ENCODE peak calls at places on chromosomes 2 and 18, in eight cellular contexts. Z, D, N, F, K, R, O and X are unnamed samples. For H3K4me1, the result is how much of the 10 kb centered on the place peaks cover.

GRCh38 chr2:6909431-6910385 is 7.5 kb upstream of the RNF144A start:
- DNase-seq in Z (no peak), D (no peak), N (no peak), F (no peak), K (no peak), R (no peak), O (no peak), X (no peak)

GRCh38 chr2:9422321-9423099 is 818 bp downstream of the ITGB1BP1 start:
- DNase-seq in Z (peak), D (peak), N (peak), F (peak), K (peak), R (peak), O (peak), X (peak)

GRCh38 chr2:44015239-44015638 is 19.4 kb upstream of the LRPPRC start:
- DNase-seq in Z (no peak), D (no peak), N (no peak), F (no peak), K (no peak), R (no peak), O (no peak), X (no peak)

GRCh38 chr2:16069933-16070647 is 129.7 kb downstream of the MYCN start:
- DNase-seq in Z (peak), D (no peak), N (no peak), F (peak), K (no peak), R (no peak), O (no peak), X (no peak)

GRCh38 chr18:49155410-49155809 is 204.6 kb upstream of the SMAD7 start:
- DNase-seq in Z (no peak), D (no peak), N (no peak), F (no peak), K (no peak), R (no peak), O (no peak), X (no peak)

GRCh38 chr2:112674229-112674628 is 28.5 kb downstream of the SLC20A1 start:
- DNase-seq in Z (no peak), D (peak), N (peak), F (no peak), K (peak), R (no peak), O (no peak), X (no peak)

GRCh38 chr18:48446582-48447225 is 37.5 kb upstream of the ZBTB7C start:
- DNase-seq in Z (peak), D (peak), N (peak), F (peak), K (peak), R (peak), O (peak), X (peak)

GRCh38 chr18:50695431-50696176 is 124.2 kb downstream of the MRO start:
- DNase-seq in Z (no peak), D (no peak), N (no peak), F (no peak), K (no peak), R (no peak), O (no peak), X (no peak)

GRCh38 chr2:47109680-47110079 is 45.4 kb downstream of the STPG4 start:
- DNase-seq in Z (no peak), D (no peak), N (no peak), F (no peak), K (no peak), R (no peak), O (no peak), X (no peak)

GRCh38 chr18:11668441-11669169 is 20.5 kb upstream of the GNAL start:
- DNase-seq in Z (peak), D (no peak), N (no peak), F (no peak), K (no peak), R (no peak), O (no peak), X (peak)

GRCh38 chr2:18883626-18884456 is 294.5 kb upstream of the NT5C1B start:
- DNase-seq in Z (peak), D (no peak), N (peak), F (no peak), K (no peak), R (peak), O (peak), X (no peak)

GRCh38 chr2:95044598-95044997 is 19.1 kb downstream of the MAL start:
- DNase-seq in Z (no peak), D (peak), N (no peak), F (no peak), K (no peak), R (no peak), O (no peak), X (no peak)

GRCh38 chr2:39568561-39569006 is 97.1 kb upstream of the TMEM178A start:
- DNase-seq in Z (no peak), D (no peak), N (no peak), F (no peak), K (no peak), R (peak), O (peak), X (no peak)

GRCh38 chr18:37577051-37577611 is 11.5 kb upstream of the CELF4 start:
- DNase-seq in Z (peak), D (no peak), N (no peak), F (no peak), K (no peak), R (no peak), O (no peak), X (peak)

GRCh38 chr18:45167631-45168225 is 447.5 kb upstream of the SLC14A2 start:
- DNase-seq in Z (no peak), D (no peak), N (no peak), F (no peak), K (no peak), R (no peak), O (peak), X (no peak)

GRCh38 chr2:155708052-155708451 is 624.5 kb downstream of the NR4A2 start:
- DNase-seq in Z (peak), D (no peak), N (no peak), F (no peak), K (no peak), R (no peak), O (no peak), X (no peak)

GRCh38 chr2:221943078-221943810 is 355.6 kb downstream of the PAX3 start:
- DNase-seq in Z (no peak), D (no peak), N (peak), F (no peak), K (peak), R (no peak), O (peak), X (no peak)

GRCh38 chr2:234422242-234422641 is 74.6 kb downstream of the ARL4C start:
- DNase-seq in Z (no peak), D (no peak), N (no peak), F (no peak), K (no peak), R (peak), O (peak), X (no peak)

GRCh38 chr2:111173856-111174255 is 53.1 kb downstream of the BCL2L11 start:
- DNase-seq in Z (no peak), D (no peak), N (no peak), F (no peak), K (no peak), R (no peak), O (no peak), X (no peak)

GRCh38 chr2:3571284-3571683 is 3.8 kb upstream of the RPS7 start:
- DNase-seq in Z (no peak), D (no peak), N (no peak), F (no peak), K (no peak), R (no peak), O (peak), X (no peak)

GRCh38 chr2:97663626-97663961 is 250 bp downstream of the ACTR1B start:
- DNase-seq in Z (no peak), D (no peak), N (no peak), F (peak), K (no peak), R (no peak), O (no peak), X (no peak)

GRCh38 chr2:101762451-101763171 is 65.1 kb downstream of the MAP4K4 start:
- DNase-seq in Z (peak), D (no peak), N (no peak), F (no peak), K (no peak), R (no peak), O (no peak), X (no peak)

GRCh38 chr18:3995476-3996102 is 459.5 kb downstream of the DLGAP1 start:
- DNase-seq in Z (peak), D (no peak), N (peak), F (peak), K (no peak), R (peak), O (peak), X (peak)

GRCh38 chr2:199470672-199471442 is 13.1 kb upstream of the SATB2 start:
- DNase-seq in Z (no peak), D (no peak), N (no peak), F (peak), K (no peak), R (peak), O (no peak), X (peak)

GRCh38 chr18:8562914-8563313 is 46.3 kb upstream of the RAB12 start:
- DNase-seq in Z (no peak), D (no peak), N (no peak), F (no peak), K (no peak), R (no peak), O (no peak), X (no peak)

GRCh38 chr18:76405761-76406356 is 89.2 kb downstream of the ZNF516 start:
- DNase-seq in Z (peak), D (peak), N (no peak), F (peak), K (no peak), R (peak), O (peak), X (peak)

GRCh38 chr2:76985387-76986136 is 536.6 kb downstream of the LRRTM4 start:
- DNase-seq in Z (peak), D (no peak), N (no peak), F (peak), K (no peak), R (no peak), O (no peak), X (no peak)

GRCh38 chr2:55581875-55582547 is 35.4 kb downstream of the PPP4R3B start:
- DNase-seq in Z (no peak), D (no peak), N (no peak), F (no peak), K (no peak), R (no peak), O (peak), X (no peak)

GRCh38 chr2:177604291-177605065 is 211.9 kb downstream of the AGPS start:
- DNase-seq in Z (peak), D (no peak), N (no peak), F (peak), K (no peak), R (no peak), O (peak), X (peak)

GRCh38 chr2:85754313-85755095 is 713 bp downstream of the ATOH8 start:
- DNase-seq in Z (peak), D (peak), N (peak), F (peak), K (peak), R (peak), O (peak), X (peak)

GRCh38 chr2:46001290-46001689 is 295.9 kb upstream of the EPAS1 start:
- DNase-seq in Z (no peak), D (no peak), N (no peak), F (no peak), K (no peak), R (no peak), O (no peak), X (no peak)

GRCh38 chr2:240462073-240462703 is 26.7 kb downstream of the GPC1 start:
- DNase-seq in Z (no peak), D (no peak), N (peak), F (no peak), K (peak), R (peak), O (no peak), X (peak)

GRCh38 chr2:236979664-236980063 is 106.0 kb upstream of the COPS8 start:
- DNase-seq in Z (no peak), D (no peak), N (no peak), F (no peak), K (no peak), R (no peak), O (no peak), X (no peak)

GRCh38 chr18:37231251-37231650 is 334.3 kb downstream of the CELF4 start:
- DNase-seq in Z (no peak), D (no peak), N (no peak), F (no peak), K (no peak), R (no peak), O (no peak), X (no peak)

GRCh38 chr2:181264016-181264415 is 193.2 kb upstream of the ITGA4 start:
- DNase-seq in Z (no peak), D (no peak), N (no peak), F (peak), K (no peak), R (no peak), O (peak), X (no peak)

GRCh38 chr2:233029321-233029720 is 3.2 kb upstream of the NEU2 start:
- DNase-seq in Z (no peak), D (peak), N (no peak), F (no peak), K (no peak), R (no peak), O (peak), X (no peak)
- H3K4me1 ChIP-seq in Z (under half), D (under half), N (under half), F (under half), K (under half), R (under half), O (under half), X (under half)

GRCh38 chr18:64097497-64097896 is 51.4 kb downstream of the LINC00305 start:
- DNase-seq in Z (no peak), D (no peak), N (no peak), F (no peak), K (no peak), R (no peak), O (no peak), X (no peak)

GRCh38 chr18:64099244-64099643 is 49.6 kb downstream of the LINC00305 start:
- DNase-seq in Z (no peak), D (no peak), N (no peak), F (no peak), K (no peak), R (no peak), O (no peak), X (no peak)

GRCh38 chr18:64103979-64104378 is 44.9 kb downstream of the LINC00305 start:
- DNase-seq in Z (peak), D (no peak), N (no peak), F (no peak), K (no peak), R (no peak), O (no peak), X (peak)

GRCh38 chr18:64095056-64095455 is 53.8 kb downstream of the LINC00305 start:
- DNase-seq in Z (no peak), D (no peak), N (no peak), F (no peak), K (no peak), R (no peak), O (no peak), X (no peak)

DNA sequence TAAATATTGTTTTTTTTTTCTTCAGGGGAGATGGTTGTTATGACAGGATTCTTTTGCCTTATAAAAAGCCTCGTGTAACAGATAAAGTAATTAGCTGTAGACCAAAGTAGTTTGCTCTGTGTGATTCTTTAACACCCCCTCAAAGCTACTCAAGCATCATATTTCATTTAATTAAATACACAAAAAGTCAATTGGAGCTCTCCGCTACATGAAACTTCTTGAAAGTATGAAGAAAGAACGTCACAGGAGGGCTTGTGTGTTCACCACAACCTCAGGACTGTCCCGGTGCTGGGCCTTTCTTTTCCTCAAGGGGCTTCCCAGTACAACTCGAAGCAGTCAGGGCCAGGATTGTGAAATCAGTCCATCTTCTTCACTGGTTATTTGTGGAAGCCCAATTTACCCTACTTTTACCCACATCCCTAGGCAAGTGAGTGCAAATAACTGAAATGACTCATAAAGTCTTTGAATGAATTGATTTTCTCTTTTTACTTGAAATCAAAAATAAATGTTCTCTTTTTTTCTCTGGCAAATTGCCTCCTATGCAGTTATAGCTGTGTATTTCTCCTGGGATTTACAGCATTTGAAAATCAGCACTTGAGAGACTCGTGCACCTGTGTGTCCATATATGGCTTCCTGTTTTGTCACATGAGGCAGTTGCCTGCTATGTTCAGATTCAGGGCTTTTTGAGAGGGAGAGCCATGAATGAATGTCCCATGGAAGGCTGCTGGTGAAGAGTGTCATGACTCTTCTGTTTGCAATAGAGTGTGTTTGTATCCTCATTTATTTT is 48.6 kb downstream of the LINC00305 start:
- DNase-seq in Z (no peak), D (no peak), N (no peak), F (no peak), K (no peak), R (no peak), O (no peak), X (no peak)
- H3K27ac ChIP-seq in Z (no peak), D (no peak), N (no peak), F (no peak), K (no peak), R (no peak), O (no peak), X (no peak)

DNA sequence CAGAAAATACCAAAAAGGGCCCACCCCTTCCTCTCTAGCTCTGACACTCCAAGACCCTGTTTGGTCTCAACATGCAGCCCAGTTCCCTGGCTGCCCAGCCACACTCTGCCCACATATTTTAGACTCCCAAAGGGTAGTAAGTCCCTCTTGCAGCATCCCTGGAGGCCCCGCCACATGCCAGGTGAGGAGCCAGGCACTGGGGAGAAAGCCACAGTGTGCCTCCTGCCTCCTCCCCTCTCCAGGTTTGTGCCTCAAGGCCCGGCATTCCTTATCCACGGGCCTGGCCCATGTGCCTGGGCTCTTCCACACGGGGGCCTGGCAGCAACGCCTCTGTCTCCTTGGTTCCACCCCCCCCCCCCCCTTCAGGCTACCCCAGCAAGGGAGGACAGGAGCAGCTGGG is 75.5 kb downstream of the HS1BP3 start:
- DNase-seq in Z (no peak), D (no peak), N (no peak), F (no peak), K (no peak), R (no peak), O (no peak), X (no peak)
- H3K4me1 ChIP-seq in Z (under half), D (under half), N (under half), F (under half), K (under half), R (under half), O (under half), X (under half)

DNA sequence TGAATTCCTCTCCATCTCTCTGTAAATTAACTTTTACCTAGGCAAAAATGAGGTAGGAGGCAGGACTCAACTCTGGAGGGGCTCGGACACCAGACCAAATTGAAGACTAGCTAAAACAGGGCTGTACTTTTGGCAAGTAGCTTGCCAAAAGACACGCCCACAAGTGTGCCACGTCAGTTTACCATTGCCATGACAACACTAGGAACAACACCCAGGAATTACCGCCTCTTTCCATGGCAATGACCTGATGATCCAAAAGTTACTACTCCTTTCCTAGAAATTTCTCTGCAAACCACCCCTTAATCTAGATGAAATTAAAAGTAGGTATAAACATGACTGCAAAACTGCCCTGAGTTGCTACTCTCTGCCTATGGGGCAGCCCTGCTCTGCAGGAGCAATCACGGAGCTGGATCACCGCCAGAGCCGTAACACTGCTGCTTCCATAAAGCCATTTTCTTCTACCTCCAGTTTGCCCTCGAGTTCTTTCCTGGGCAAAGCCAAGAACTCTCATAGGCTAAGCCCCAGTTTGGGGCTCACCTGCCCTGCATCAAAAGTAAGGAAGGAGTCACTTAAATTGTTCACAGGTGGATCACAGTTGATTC is 66.0 kb upstream of the FAM136A start:
- DNase-seq in Z (peak), D (no peak), N (peak), F (peak), K (no peak), R (no peak), O (peak), X (peak)
- H3K27ac ChIP-seq in Z (no peak), D (no peak), N (no peak), F (no peak), K (no peak), R (no peak), O (no peak), X (no peak)

GRCh38 chr2:84545030-84545429 is 28.7 kb downstream of the DNAH6 start:
- DNase-seq in Z (no peak), D (no peak), N (no peak), F (no peak), K (no peak), R (no peak), O (no peak), X (no peak)

GRCh38 chr2:84548303-84548702 is 32.0 kb downstream of the DNAH6 start:
- DNase-seq in Z (no peak), D (no peak), N (no peak), F (no peak), K (no peak), R (no peak), O (no peak), X (no peak)

GRCh38 chr2:84550916-84551315 is 34.6 kb downstream of the DNAH6 start:
- DNase-seq in Z (no peak), D (no peak), N (no peak), F (no peak), K (no peak), R (no peak), O (no peak), X (no peak)

DNA sequence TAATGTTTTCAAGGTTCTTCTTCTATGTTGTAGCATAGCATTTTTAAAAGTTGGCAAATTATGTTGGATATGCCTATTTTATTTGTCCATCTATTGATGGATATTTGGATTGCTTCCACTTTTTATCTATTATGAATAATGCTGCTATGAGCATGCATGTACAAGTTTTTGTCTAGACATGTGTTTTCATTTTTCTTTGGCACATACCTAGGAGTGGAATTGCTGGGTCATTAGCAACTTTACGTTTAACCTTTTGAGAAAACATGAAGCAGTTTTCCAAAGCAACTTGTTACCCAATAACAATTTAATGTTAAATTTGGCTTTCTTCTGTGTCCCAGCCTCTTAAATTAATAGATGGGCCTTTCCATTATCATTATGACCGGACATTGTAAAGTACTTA is 30.3 kb downstream of the DNAH6 start:
- DNase-seq in Z (no peak), D (no peak), N (no peak), F (no peak), K (no peak), R (no peak), O (no peak), X (no peak)
- H3K4me1 ChIP-seq in Z (under half), D (under half), N (under half), F (under half), K (under half), R (under half), O (under half), X (under half)